ENCODE peak calls at places on chromosomes 12 and 14, in five cellular contexts. K, X, J, U and L are unnamed samples.

GRCh38 chr12:13570005-13570694 is 373.6 kb downstream of the EMP1 start:
- DNase-seq in K (no peak), X (no peak), J (no peak), U (no peak), L (peak; percentile 9)

GRCh38 chr12:114408881-114409795 is 3.2 kb upstream of the TBX5 start:
- DNase-seq in K (no peak), X (no peak), J (peak; percentile 56), U (no peak), L (no peak)

GRCh38 chr14:84404246-84404645 is 1125.7 kb upstream of the FLRT2 start:
- DNase-seq in K (no peak), X (no peak), J (no peak), U (no peak), L (no peak)

GRCh38 chr14:54902143-54902520 is 494 bp downstream of the GCH1 start:
- DNase-seq in K (peak; percentile 84), X (peak; percentile 76), J (peak; percentile 72), U (no peak), L (peak; percentile 28)

GRCh38 chr12:117121456-117121855 is 22.2 kb upstream of the TESC start:
- DNase-seq in K (no peak), X (no peak), J (no peak), U (no peak), L (no peak)

GRCh38 chr12:50221228-50222008 is 54.2 kb upstream of the CERS5 start:
- DNase-seq in K (no peak), X (no peak), J (no peak), U (peak; percentile 96), L (peak; percentile 83)

GRCh38 chr14:55281316-55281839 is 10.2 kb downstream of the FBXO34 start:
- DNase-seq in K (no peak), X (no peak), J (no peak), U (no peak), L (no peak)

GRCh38 chr12:68007466-68007865 is 18.2 kb downstream of the IFNG-AS1 start:
- DNase-seq in K (no peak), X (no peak), J (no peak), U (no peak), L (peak; percentile 59)

GRCh38 chr14:63045612-63046320 is 508 bp upstream of the KCNH5 start:
- DNase-seq in K (no peak), X (peak; percentile 21), J (no peak), U (no peak), L (peak; percentile 7)

GRCh38 chr12:99911076-99911475 is 73.7 kb downstream of the ANKS1B start:
- DNase-seq in K (no peak), X (no peak), J (no peak), U (peak; percentile 27), L (peak; percentile 61)

GRCh38 chr12:69873429-69873828 is 48.4 kb downstream of the MYRFL start:
- DNase-seq in K (no peak), X (no peak), J (no peak), U (no peak), L (peak; percentile 27)

DNA sequence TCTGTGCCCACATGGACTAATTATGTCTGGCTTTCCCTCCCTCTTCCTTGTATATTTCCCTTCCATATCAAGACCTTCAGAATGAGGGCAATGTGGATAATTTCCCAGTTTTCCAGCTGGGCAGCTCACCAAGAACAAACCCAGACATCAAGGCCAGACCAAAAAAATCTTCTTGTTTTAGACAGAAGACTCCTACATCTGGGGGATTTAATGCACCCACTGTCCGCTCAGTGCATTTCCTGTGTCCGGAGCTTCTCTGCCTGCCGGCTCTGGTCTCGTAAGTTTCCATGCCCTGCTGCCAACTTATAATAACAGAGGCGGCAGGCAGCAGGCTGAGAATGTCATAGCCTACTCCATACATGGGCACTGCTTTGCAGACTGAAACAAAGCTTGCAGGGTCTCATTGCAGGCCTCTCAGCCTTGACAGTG is 207.2 kb upstream of the BCL2L14 start:
- DNase-seq in K (no peak), X (peak; percentile 29), J (peak; percentile 33), U (no peak), L (peak; percentile 17)
- H3K4me3 ChIP-seq in K (no peak overlapping the region), X (no peak overlapping the region), J (peak overlapping the region; percentile 12), U (no peak overlapping the region), L (no peak overlapping the region)

GRCh38 chr12:4241592-4241991 is 32.0 kb upstream of the CCND2 start:
- DNase-seq in K (no peak), X (no peak), J (no peak), U (no peak), L (no peak)

GRCh38 chr12:4245446-4245845 is 28.1 kb upstream of the CCND2 start:
- DNase-seq in K (no peak), X (no peak), J (no peak), U (no peak), L (no peak)

GRCh38 chr12:4242595-4242994 is 31.0 kb upstream of the CCND2 start:
- DNase-seq in K (no peak), X (no peak), J (no peak), U (no peak), L (no peak)

GRCh38 chr12:4244868-4245267 is 28.7 kb upstream of the CCND2 start:
- DNase-seq in K (no peak), X (no peak), J (no peak), U (no peak), L (no peak)

DNA sequence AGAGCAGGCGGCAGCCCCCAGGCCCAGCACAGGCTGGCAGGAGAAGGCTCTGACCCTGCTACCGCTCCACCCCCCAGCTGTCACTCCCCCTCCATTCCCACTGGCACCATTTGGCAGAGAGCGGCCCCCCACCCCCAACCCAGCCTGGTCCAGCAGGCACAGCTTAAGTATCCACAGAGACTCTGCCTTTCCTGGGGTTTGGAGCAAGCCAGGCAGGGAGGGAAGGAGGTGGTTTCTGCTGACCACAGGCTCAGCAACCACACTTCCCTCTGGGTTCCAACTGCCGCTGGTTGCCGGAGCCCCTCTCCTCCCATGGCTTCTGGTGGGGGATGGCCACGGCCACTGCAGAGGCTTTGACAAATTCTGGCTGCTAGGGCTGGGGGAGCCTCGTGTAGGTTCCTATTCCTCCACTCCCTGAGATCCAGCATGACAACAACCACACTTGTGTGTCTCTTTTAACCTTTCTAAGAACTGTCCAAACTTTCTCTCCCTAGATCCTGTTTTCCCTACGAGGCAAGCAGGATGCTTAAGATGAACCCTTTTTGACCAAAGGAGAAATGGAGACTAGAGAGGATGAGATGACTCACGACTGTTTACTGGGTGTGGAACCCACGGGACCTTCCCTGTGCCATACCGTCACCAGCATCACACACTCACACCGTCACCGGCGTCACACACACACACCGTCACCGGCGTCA is 30.3 kb upstream of the CCND2 start:
- DNase-seq in K (no peak), X (no peak), J (no peak), U (no peak), L (no peak)
- TF ChIP-seq CTCF in K (no peak), X (no peak), J (no peak), U (no peak), L (no peak)

GRCh38 chr12:71592841-71593240 is 70.8 kb downstream of the ZFC3H1 start:
- DNase-seq in K (no peak), X (no peak), J (no peak), U (no peak), L (no peak)
- H3K4me3 ChIP-seq in K (no peak overlapping the region), X (no peak overlapping the region), J (no peak overlapping the region), U (no peak overlapping the region), L (no peak overlapping the region)

DNA sequence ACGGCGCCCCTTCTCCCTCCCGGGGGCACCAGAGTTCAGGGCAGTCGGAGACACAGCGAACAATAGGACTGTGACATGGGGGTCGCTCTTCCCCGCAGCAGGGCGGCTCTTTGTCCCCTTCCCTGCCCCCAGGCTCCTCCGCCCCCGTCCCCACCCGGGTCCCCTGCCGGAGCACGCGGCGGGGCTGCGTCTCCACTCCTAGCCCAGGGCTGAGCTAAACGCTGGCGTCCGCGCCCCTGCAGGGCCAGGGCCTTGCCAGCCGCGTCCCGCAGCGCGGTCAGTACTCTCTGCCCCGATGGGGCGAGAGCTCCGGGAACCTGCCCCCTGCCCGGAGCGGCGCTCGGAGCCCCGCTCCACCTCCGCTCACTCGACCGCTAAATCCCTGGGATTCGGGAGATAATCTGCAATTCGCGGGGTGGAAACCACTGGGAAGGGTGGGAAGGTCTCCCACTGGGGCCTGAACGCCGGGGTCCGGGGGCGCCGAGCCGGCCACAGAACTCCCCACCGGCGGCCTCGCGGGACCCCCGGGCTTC is 825 bp upstream of the CCDC85C start:
- DNase-seq in K (no peak), X (peak; percentile 51), J (no peak), U (no peak), L (no peak)
- TF ChIP-seq CTCF in K (no peak), X (no peak), J (no peak), U (no peak), L (no peak)

GRCh38 chr14:51648296-51648695 is 3.4 kb upstream of the FRMD6 start:
- DNase-seq in K (no peak), X (no peak), J (no peak), U (no peak), L (no peak)
- H3K4me3 ChIP-seq in K (no peak overlapping the region), X (no peak overlapping the region), J (no peak overlapping the region), U (no peak overlapping the region), L (peak overlapping the region; percentile 100)

GRCh38 chr14:21099596-21099985 is 1.1 kb upstream of the ZNF219 start:
- DNase-seq in K (no peak), X (no peak), J (no peak), U (no peak), L (no peak)

GRCh38 chr14:21097616-21098133 is 780 bp downstream of the ZNF219 start:
- DNase-seq in K (peak; percentile 30), X (no peak), J (no peak), U (no peak), L (no peak)

GRCh38 chr14:21098892-21099595 is 589 bp upstream of the ZNF219 start:
- DNase-seq in K (no peak), X (no peak), J (no peak), U (no peak), L (no peak)

GRCh38 chr14:21096889-21097615 is 1.4 kb downstream of the ZNF219 start:
- DNase-seq in K (no peak), X (no peak), J (no peak), U (no peak), L (no peak)

GRCh38 chr14:21098134-21098891 is at the start of gene ZNF219:
- DNase-seq in K (no peak), X (peak; percentile 49), J (peak; percentile 74), U (no peak), L (no peak)
- TF ChIP-seq CTCF in K (no peak), X (peak; percentile 11), J (peak; percentile 22), U (no peak), L (no peak)